ENCODE peak calls at places on chromosomes 2 and 18, in five cellular contexts. P is choroid plexus epithelial cell, D is memory B cell, Y is cardiac muscle cell, N is COLO829. U is an unnamed sample.

GRCh38 chr2:203743441-203743932 is 37.0 kb downstream of the CD28 start:
- DNase-seq in P (peak), D (no peak), Y (no peak), N (no peak), U (no peak)

GRCh38 chr2:222283634-222284033 is 15.2 kb downstream of the PAX3 start:
- DNase-seq in P (peak), D (no peak), Y (peak), N (no peak), U (no peak)

GRCh38 chr2:212414699-212415309 is 123.8 kb downstream of the ERBB4 start:
- DNase-seq in P (no peak), D (no peak), Y (no peak), N (no peak), U (no peak)

GRCh38 chr2:48080534-48081316 is 174.4 kb upstream of the FBXO11 start:
- DNase-seq in P (no peak), D (no peak), Y (no peak), N (no peak), U (no peak)

GRCh38 chr2:42568431-42569115 is at the start of gene MTA3:
- DNase-seq in P (peak), D (peak), Y (peak), N (no peak), U (peak)

GRCh38 chr2:8710951-8711350 is 29.1 kb downstream of the ID2 start:
- DNase-seq in P (no peak), D (no peak), Y (no peak), N (no peak), U (no peak)

GRCh38 chr2:222973733-222974132 is 78.3 kb upstream of the KCNE4 start:
- DNase-seq in P (no peak), D (no peak), Y (no peak), N (no peak), U (no peak)

GRCh38 chr2:59000796-59001195 is 759.7 kb upstream of the FANCL start:
- DNase-seq in P (peak), D (no peak), Y (no peak), N (no peak), U (no peak)

GRCh38 chr2:226208726-226209125 is 590.9 kb downstream of the IRS1 start:
- DNase-seq in P (peak), D (no peak), Y (no peak), N (no peak), U (no peak)

GRCh38 chr2:11368059-11368572 is 23.7 kb upstream of the ROCK2 start:
- DNase-seq in P (peak), D (no peak), Y (no peak), N (no peak), U (peak)

GRCh38 chr18:78492064-78492812 is 487.4 kb upstream of the SALL3 start:
- DNase-seq in P (no peak), D (no peak), Y (no peak), N (no peak), U (no peak)

GRCh38 chr2:53516650-53517049 is 251.0 kb upstream of the CHAC2 start:
- DNase-seq in P (no peak), D (no peak), Y (no peak), N (no peak), U (no peak)

GRCh38 chr18:61628085-61628484 is 264.7 kb downstream of the RNF152 start:
- DNase-seq in P (no peak), D (no peak), Y (no peak), N (no peak), U (peak)

GRCh38 chr2:195009202-195009601 is 647.8 kb upstream of the SLC39A10 start:
- DNase-seq in P (no peak), D (no peak), Y (no peak), N (no peak), U (no peak)

GRCh38 chr2:143284087-143284675 is 155.0 kb downstream of the ARHGAP15 start:
- DNase-seq in P (peak), D (no peak), Y (peak), N (peak), U (peak)

GRCh38 chr2:118242216-118242615 is 153.9 kb downstream of the INSIG2 start:
- DNase-seq in P (no peak), D (no peak), Y (no peak), N (peak), U (no peak)

GRCh38 chr2:155308367-155309009 is 610.0 kb downstream of the KCNJ3 start:
- DNase-seq in P (no peak), D (no peak), Y (no peak), N (no peak), U (no peak)

GRCh38 chr2:53460347-53460746 is 307.3 kb upstream of the CHAC2 start:
- DNase-seq in P (peak), D (no peak), Y (no peak), N (no peak), U (no peak)

GRCh38 chr2:119225084-119225864 is 1.6 kb downstream of the STEAP3 start:
- DNase-seq in P (no peak), D (no peak), Y (no peak), N (no peak), U (no peak)

GRCh38 chr2:70946832-70947442 is 11.2 kb downstream of the ATP6V1B1 start:
- DNase-seq in P (peak), D (peak), Y (peak), N (peak), U (peak)

GRCh38 chr2:109538551-109538950 is 75.2 kb downstream of the SEPTIN10 start:
- DNase-seq in P (no peak), D (no peak), Y (no peak), N (no peak), U (no peak)

GRCh38 chr2:192888090-192888489 is 693.4 kb upstream of the TMEFF2 start:
- DNase-seq in P (no peak), D (no peak), Y (no peak), N (no peak), U (no peak)

GRCh38 chr18:35407871-35408481 is 30.8 kb upstream of the ZNF396 start:
- DNase-seq in P (peak), D (peak), Y (peak), N (peak), U (peak)

GRCh38 chr2:55168221-55169154 is 63.6 kb downstream of the CLHC1 start:
- DNase-seq in P (peak), D (no peak), Y (peak), N (peak), U (peak)

GRCh38 chr2:116917196-116917595 is 897.3 kb upstream of the DDX18 start:
- DNase-seq in P (no peak), D (no peak), Y (no peak), N (no peak), U (no peak)